ENCODE peak calls at places on chromosomes 16 and 17, in seven cellular contexts. G, S, C, X, U, O and D are unnamed samples.

GRCh38 chr17:42023524-42024349 is 3.8 kb downstream of the NKIRAS2 start:
- DNase-seq in G (no peak), U (peak), C (no peak), O (no peak), S (no peak), X (no peak), D (no peak)

GRCh38 chr16:83967838-83968482 is at the start of gene NECAB2:
- DNase-seq in G (no peak), X (no peak), U (peak), S (no peak), C (no peak), O (peak), D (no peak)

GRCh38 chr16:28218109-28218508 is 6.3 kb upstream of the XPO6 start:
- DNase-seq in S (no peak), C (no peak), U (no peak), G (no peak), X (no peak), O (peak), D (no peak)

GRCh38 chr17:66276328-66276937 is 26.0 kb upstream of the PRKCA start:
- DNase-seq in U (no peak), G (no peak), C (no peak), S (no peak), X (no peak), O (peak), D (no peak)

GRCh38 chr17:73663614-73664013 is 19.4 kb upstream of the SDK2 start:
- DNase-seq in G (no peak), O (no peak), C (no peak), X (no peak), S (no peak), U (no peak), D (no peak)

GRCh38 chr17:50882851-50883250 is 16.7 kb upstream of the TOB1 start:
- DNase-seq in C (no peak), X (no peak), U (no peak), G (no peak), S (no peak), O (peak), D (no peak)

GRCh38 chr16:49932943-49933342 is 77.0 kb upstream of the ZNF423 start:
- DNase-seq in X (no peak), C (no peak), S (no peak), O (peak), U (peak), G (no peak), D (no peak)

GRCh38 chr17:17511971-17512858 is 16.0 kb upstream of the RASD1 start:
- DNase-seq in X (peak), O (peak), U (peak), G (no peak), C (peak), S (no peak), D (no peak)

GRCh38 chr16:75000481-75001081 is 1.8 kb downstream of the ZNRF1 start:
- DNase-seq in G (no peak), O (peak), C (no peak), X (no peak), S (no peak), U (no peak), D (no peak)

GRCh38 chr16:1211451-1212268 is 13.4 kb downstream of the TPSG1 start:
- DNase-seq in G (no peak), O (no peak), C (no peak), U (no peak), X (no peak), S (no peak), D (no peak)

GRCh38 chr16:21599994-21600773 is 807 bp downstream of the METTL9 start:
- DNase-seq in G (no peak), C (no peak), U (no peak), X (no peak), O (peak), S (no peak), D (no peak)

GRCh38 chr17:74452027-74452840 is 14.2 kb upstream of the CD300A start:
- DNase-seq in S (no peak), C (no peak), O (no peak), U (no peak), G (peak), X (no peak), D (no peak)

GRCh38 chr17:8572767-8573166 is 57.8 kb downstream of the MYH10 start:
- DNase-seq in S (no peak), C (no peak), X (no peak), G (no peak), O (no peak), U (no peak), D (no peak)
- TF ChIP-seq CTCF in S (no peak), C (no peak), X (peak), G (no peak), O (peak), U (peak), D (peak)

GRCh38 chr16:30740364-30741251 is 7.6 kb upstream of the PHKG2 start:
- DNase-seq in S (no peak), U (peak), C (no peak), G (peak), O (peak), X (peak), D (peak)
- H3K4me3 ChIP-seq in S (peak), U (peak), C (no peak), G (no peak), O (no peak), X (no peak), D (peak)

GRCh38 chr17:6040473-6040872 is 29.7 kb upstream of the WSCD1 start:
- DNase-seq in S (no peak), U (no peak), G (no peak), C (no peak), X (no peak), O (no peak), D (no peak)
- TF ChIP-seq CTCF in S (no peak), U (no peak), G (no peak), C (no peak), X (no peak), O (no peak), D (no peak)

GRCh38 chr16:89572042-89572441 is 3.5 kb upstream of the CPNE7 start:
- DNase-seq in S (no peak), X (no peak), O (no peak), U (no peak), C (no peak), G (no peak), D (no peak)

GRCh38 chr16:89572478-89573205 is 2.9 kb upstream of the CPNE7 start:
- DNase-seq in C (no peak), G (no peak), S (no peak), O (no peak), U (no peak), X (no peak), D (no peak)

GRCh38 chr16:89574681-89575246 is 794 bp upstream of the CPNE7 start:
- DNase-seq in G (no peak), S (no peak), O (peak), X (no peak), C (no peak), U (peak), D (no peak)

GRCh38 chr16:89575247-89576172 is at the start of gene CPNE7:
- DNase-seq in X (no peak), U (no peak), S (no peak), G (no peak), O (no peak), C (no peak), D (no peak)

GRCh38 chr16:89573826-89574680 is 1.5 kb upstream of the CPNE7 start:
- DNase-seq in G (no peak), X (no peak), S (no peak), O (no peak), U (no peak), C (no peak), D (no peak)
- H3K4me3 ChIP-seq in G (peak), X (no peak), S (peak), O (no peak), U (peak), C (no peak), D (peak)

DNA sequence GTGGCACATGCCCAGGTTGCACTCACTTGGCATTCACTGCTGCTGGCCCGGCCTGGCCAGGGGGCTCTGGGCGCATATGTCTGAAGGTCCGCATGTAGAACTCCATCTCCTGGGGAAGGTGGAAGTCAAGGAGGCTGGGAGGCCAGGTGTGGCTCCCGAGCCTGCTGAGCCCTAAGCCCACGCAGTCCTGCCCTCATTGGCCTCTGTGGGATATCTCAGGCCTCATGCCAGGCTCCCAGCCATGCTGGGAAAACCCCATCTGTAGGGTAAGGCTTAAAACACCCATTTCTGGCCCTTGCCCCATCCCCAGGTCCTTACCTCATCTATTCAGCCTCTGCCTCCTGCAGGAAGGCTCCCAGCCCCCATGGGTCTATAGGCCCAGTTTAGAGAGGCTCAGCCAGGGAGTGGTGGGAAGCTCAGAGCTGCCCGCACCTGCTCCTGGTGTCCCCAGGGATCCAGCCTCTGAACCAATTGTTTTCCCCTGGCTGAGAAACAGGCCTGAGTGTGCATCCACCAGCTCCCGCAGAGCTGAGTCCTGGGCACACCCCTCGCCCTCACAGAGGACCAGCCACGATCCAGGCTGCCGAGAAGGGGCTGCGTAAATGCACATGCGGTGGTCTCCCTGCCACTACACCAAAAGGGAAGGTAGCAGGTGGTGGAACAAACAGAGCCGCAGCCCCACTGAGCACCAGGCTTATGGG is 2.3 kb upstream of the TPPP3 start:
- DNase-seq in C (no peak), U (no peak), G (no peak), S (no peak), X (no peak), O (no peak), D (no peak)
- TF ChIP-seq CTCF in C (no peak), U (no peak), G (no peak), S (no peak), X (no peak), O (no peak), D (no peak)

GRCh38 chr17:47279062-47279801 is 25.6 kb downstream of the ITGB3 start:
- DNase-seq in C (peak), O (peak), G (peak), S (no peak), U (peak), X (peak), D (peak)
- H3K4me3 ChIP-seq in C (no peak), O (no peak), G (no peak), S (no peak), U (no peak), X (no peak), D (no peak)

GRCh38 chr17:8631554-8631877 is 991 bp upstream of the MYH10 start:
- DNase-seq in G (no peak), O (peak), C (no peak), X (no peak), U (no peak), S (no peak), D (no peak)

GRCh38 chr17:8629371-8630226 is 926 bp downstream of the MYH10 start:
- DNase-seq in C (no peak), O (peak), X (peak), G (no peak), S (no peak), U (peak), D (no peak)

GRCh38 chr17:8630227-8630801 is at the start of gene MYH10:
- DNase-seq in C (no peak), U (no peak), G (no peak), O (no peak), X (peak), S (no peak), D (no peak)

GRCh38 chr17:8632087-8632486 is 1.6 kb upstream of the MYH10 start:
- DNase-seq in U (no peak), S (no peak), X (no peak), G (no peak), C (no peak), O (no peak), D (no peak)

DNA sequence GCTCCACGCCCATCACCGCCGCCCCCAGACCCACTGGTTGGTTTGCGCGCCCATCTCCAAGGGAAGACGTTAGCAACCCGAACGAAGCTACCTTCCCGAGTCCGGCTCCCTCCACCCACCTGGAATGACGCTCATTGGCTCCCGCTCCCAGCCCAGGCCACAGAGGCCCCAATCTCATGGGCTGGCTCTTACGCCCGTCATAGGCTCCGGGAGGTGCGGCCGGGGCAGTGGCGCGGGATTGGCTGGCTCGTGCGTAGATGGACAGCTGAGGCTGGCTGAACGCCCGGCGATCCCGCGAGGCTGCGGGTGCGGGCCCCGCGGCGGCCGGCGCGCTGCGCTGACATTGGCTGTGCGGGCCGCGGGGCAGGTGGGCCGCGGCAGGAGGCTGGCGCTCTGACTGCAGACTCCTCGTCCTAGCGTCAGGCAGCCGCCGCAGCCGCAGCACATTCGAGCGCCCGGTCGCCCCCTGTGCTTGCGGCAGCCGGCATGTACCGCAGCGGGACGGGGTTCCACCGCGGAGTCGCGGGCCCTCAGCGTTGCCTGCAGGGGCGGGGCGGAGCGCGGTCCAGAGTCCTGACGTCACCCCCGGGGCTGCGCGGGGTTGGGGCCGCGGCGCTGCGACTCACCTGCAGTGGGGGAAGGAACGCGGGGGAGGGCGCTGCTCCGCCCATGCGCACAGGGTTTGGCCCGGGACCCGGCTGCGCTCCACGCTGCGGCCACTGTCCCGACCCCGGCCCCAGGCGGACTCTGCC is 453 bp upstream of the MYH10 start:
- DNase-seq in U (peak), C (peak), O (peak), S (peak), X (peak), G (peak), D (peak)
- TF ChIP-seq CTCF in U (peak), C (peak), O (no peak), S (no peak), X (peak), G (no peak), D (peak)